ENCODE peak calls at places on chromosomes 5 and 9, in nine cellular contexts. M, R, Y, H, X, Z, V, D and J are unnamed samples.

GRCh38 chr9:114930063-114930812 is at the start of gene TNFSF8:
- DNase-seq in D (no peak), H (peak; percentile 91), M (peak; percentile 63), R (no peak), Z (no peak), X (no peak), Y (peak; percentile 4), V (no peak), J (no peak)

GRCh38 chr5:158725223-158725825 is 374.4 kb downstream of the EBF1 start:
- DNase-seq in Z (no peak), H (no peak), Y (no peak), M (no peak), D (peak; percentile 30), V (no peak), R (no peak), X (no peak), J (no peak)

GRCh38 chr5:157750320-157750719 is 6.8 kb downstream of the LSM11 start:
- DNase-seq in Z (no peak), V (peak; percentile 48), H (no peak), M (no peak), Y (no peak), D (peak; percentile 32), X (peak; percentile 71), R (peak; percentile 55), J (no peak)

GRCh38 chr5:112240011-112240410 is 179.1 kb downstream of the EPB41L4A start:
- DNase-seq in H (no peak), R (no peak), D (no peak), Y (no peak), X (peak; percentile 0), M (no peak), Z (peak; percentile 25), V (no peak), J (no peak)

GRCh38 chr9:113705938-113706519 is 170.1 kb upstream of the ZNF618 start:
- DNase-seq in X (no peak), Y (no peak), V (no peak), M (no peak), R (no peak), D (no peak), H (no peak), Z (no peak), J (no peak)

GRCh38 chr9:126513159-126514036 is 100.3 kb upstream of the LMX1B start:
- DNase-seq in D (no peak), R (no peak), Z (no peak), Y (no peak), M (no peak), H (no peak), X (no peak), V (no peak), J (no peak)

GRCh38 chr9:15935661-15936315 is 382.9 kb downstream of the CCDC171 start:
- DNase-seq in Y (no peak), X (no peak), M (no peak), H (no peak), D (peak; percentile 21), R (no peak), V (peak; percentile 4), Z (no peak), J (no peak)

GRCh38 chr5:73515232-73515631 is 17.0 kb downstream of the BTF3 start:
- DNase-seq in Y (no peak), D (no peak), X (no peak), R (no peak), Z (no peak), M (no peak), H (no peak), V (no peak), J (no peak)

GRCh38 chr9:98455957-98456621 is 200.6 kb upstream of the TBC1D2 start:
- DNase-seq in V (peak; percentile 80), R (peak; percentile 61), Z (no peak), H (peak; percentile 8), M (no peak), Y (no peak), D (no peak), X (peak; percentile 74), J (no peak)

GRCh38 chr9:98455256-98455956 is 200.0 kb upstream of the TBC1D2 start:
- DNase-seq in Y (no peak), H (no peak), D (no peak), V (peak; percentile 11), M (no peak), X (no peak), Z (no peak), R (no peak), J (no peak)

GRCh38 chr9:98451576-98451975 is 196.1 kb upstream of the TBC1D2 start:
- DNase-seq in V (no peak), Z (no peak), H (no peak), X (no peak), Y (no peak), R (no peak), D (no peak), M (no peak), J (no peak)

GRCh38 chr9:98450486-98450885 is 195.0 kb upstream of the TBC1D2 start:
- DNase-seq in V (peak; percentile 92), D (no peak), M (no peak), Z (no peak), R (peak; percentile 19), Y (no peak), X (peak; percentile 71), H (no peak), J (no peak)

DNA sequence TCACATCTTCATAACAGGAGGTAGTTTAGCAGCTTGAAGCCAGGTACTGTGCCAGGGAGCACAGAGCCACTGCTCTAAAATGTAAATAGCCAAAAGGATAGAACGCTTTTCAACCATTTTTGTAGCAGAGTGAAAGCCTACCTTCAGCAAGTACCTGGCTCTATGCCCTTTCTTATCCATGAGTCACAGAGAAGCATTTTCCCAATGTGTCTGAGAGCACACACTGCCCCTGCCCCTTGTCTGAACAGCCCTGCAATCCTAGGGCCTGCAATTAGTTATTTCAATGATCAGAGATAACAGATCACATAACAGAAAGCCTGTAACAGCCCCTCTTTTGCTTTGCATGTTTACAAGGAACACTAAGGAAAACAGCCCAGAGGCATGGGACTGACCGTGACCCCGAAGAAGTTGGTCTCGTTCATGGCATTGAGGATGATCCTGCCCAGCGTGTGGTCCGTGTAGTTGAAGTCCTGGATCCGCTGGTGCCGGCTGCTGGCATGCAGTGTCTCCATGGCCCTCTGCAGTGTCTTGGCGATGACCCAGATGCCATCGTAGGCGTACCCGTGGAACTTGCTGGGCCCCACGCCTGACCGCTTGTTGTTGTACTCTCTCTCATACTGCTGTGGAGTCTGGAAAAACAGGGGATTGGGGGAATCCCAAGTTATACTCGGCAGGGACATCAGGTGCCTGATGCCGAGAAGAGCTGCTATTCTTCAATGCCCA is 198.3 kb upstream of the TBC1D2 start:
- DNase-seq in Y (no peak), D (no peak), H (no peak), M (no peak), X (peak; percentile 50), Z (no peak), R (peak; percentile 33), V (peak; percentile 65), J (no peak)
- TF ChIP-seq CTCF in Y (no peak), D (no peak), H (no peak), M (no peak), X (no peak), Z (no peak), R (no peak), V (no peak), J (no peak)

GRCh38 chr5:113806250-113806649 is 292.8 kb downstream of the YTHDC2 start:
- DNase-seq in R (peak; percentile 43), X (peak; percentile 34), Y (no peak), H (no peak), V (peak; percentile 66), M (no peak), Z (no peak), D (peak; percentile 15), J (no peak)
- TF ChIP-seq CTCF in R (peak; percentile 60), X (peak; percentile 54), Y (peak; percentile 71), H (no peak), V (peak; percentile 48), M (peak; percentile 32), Z (no peak), D (peak; percentile 49), J (peak; percentile 69)

GRCh38 chr5:170408866-170409265 is 19.7 kb upstream of the KCNMB1 start:
- DNase-seq in X (no peak), H (no peak), Z (no peak), R (no peak), M (no peak), D (no peak), V (no peak), Y (no peak), J (no peak)

GRCh38 chr5:170408189-170408588 is 19.0 kb upstream of the KCNMB1 start:
- DNase-seq in Y (no peak), Z (no peak), D (no peak), V (no peak), H (no peak), R (no peak), X (no peak), M (no peak), J (no peak)

GRCh38 chr5:170413897-170414296 is 24.7 kb upstream of the KCNMB1 start:
- DNase-seq in X (no peak), D (no peak), V (no peak), R (no peak), Z (no peak), Y (no peak), M (no peak), H (no peak), J (no peak)

GRCh38 chr5:170414786-170415185 is 25.6 kb upstream of the KCNMB1 start:
- DNase-seq in D (no peak), Y (no peak), Z (no peak), R (no peak), M (no peak), X (no peak), H (no peak), V (no peak), J (no peak)

GRCh38 chr5:170411100-170411499 is 21.9 kb upstream of the KCNMB1 start:
- DNase-seq in Y (no peak), M (no peak), V (no peak), X (no peak), R (no peak), D (no peak), H (no peak), Z (no peak), J (no peak)
- TF ChIP-seq CTCF in Y (no peak), M (peak; percentile 14), V (no peak), X (no peak), R (no peak), D (no peak), H (no peak), Z (peak; percentile 29), J (no peak)

GRCh38 chr5:14362511-14362910 is 219.1 kb upstream of the OTULINL start:
- DNase-seq in X (no peak), M (no peak), V (no peak), Z (no peak), H (no peak), D (no peak), Y (no peak), R (no peak), J (no peak)

GRCh38 chr5:14365831-14366435 is 215.7 kb upstream of the OTULINL start:
- DNase-seq in M (no peak), V (peak; percentile 67), Z (no peak), R (no peak), D (no peak), Y (no peak), H (peak; percentile 36), X (no peak), J (no peak)

GRCh38 chr5:14366763-14367162 is 214.8 kb upstream of the OTULINL start:
- DNase-seq in Z (no peak), Y (no peak), R (no peak), H (no peak), M (no peak), D (no peak), X (no peak), V (no peak), J (no peak)

GRCh38 chr5:14364096-14364495 is 217.5 kb upstream of the OTULINL start:
- DNase-seq in D (no peak), V (no peak), Y (no peak), M (no peak), R (peak; percentile 38), Z (no peak), H (no peak), X (no peak), J (no peak)

DNA sequence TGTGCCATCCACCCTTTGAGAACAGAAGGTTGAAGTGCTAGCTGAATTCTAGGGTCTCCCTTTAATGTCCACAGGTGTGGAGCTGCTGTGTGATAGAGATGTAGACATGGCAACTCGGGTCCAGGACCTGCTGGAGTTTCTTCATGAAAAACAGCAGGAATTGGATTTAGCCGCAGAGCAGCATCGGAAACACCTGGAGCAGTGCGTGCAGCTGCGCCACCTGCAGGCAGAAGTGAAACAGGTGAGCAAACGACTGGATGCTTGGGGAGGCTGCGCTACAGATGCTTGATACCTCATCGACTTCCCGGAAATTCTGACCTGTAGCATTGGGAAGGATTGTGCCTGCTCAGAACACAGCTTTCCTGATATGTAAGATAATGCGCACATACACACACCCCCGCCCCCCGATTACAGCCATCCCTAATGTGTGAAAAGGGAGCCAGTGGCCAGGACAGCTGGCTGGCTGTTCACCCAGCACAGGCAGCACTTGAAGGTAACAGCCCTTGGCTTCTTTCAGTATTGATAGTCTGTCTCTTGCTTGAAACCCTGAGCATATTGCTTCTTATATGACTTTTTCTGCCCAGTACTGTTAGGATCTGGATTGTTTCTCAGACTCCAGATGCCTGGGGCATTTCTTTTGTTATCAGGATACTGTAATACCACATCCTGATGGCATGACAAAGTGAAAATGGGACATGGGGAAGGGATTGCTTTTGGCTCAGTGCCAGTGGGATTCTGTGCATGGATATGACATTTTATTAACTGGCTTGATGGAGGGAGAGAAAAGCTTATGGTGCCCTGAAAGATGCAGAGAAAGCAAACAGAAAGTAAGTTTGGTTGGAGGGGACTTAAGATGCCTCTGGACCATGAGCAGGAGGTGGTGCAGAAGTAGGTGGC is 216.8 kb upstream of the OTULINL start:
- DNase-seq in X (no peak), H (peak; percentile 22), M (no peak), D (no peak), Y (no peak), V (no peak), R (peak; percentile 20), Z (peak; percentile 13), J (peak; percentile 56)
- TF ChIP-seq CTCF in X (peak; percentile 22), H (peak; percentile 37), M (peak; percentile 39), D (peak; percentile 59), Y (peak; percentile 62), V (peak; percentile 38), R (peak; percentile 63), Z (peak; percentile 62), J (peak; percentile 82)